ENCODE peak calls at places on chromosomes 5 and 9, in seven cellular contexts. T, V, C, R, J, X and M are unnamed samples. For H3K4me1, the result is how much of the 10 kb centered on the place peaks cover.

GRCh38 chr9:73039253-73039915 is 86.5 kb upstream of the ALDH1A1 start:
- DNase-seq in R (peak), X (no peak), T (peak), C (no peak), V (peak), J (peak), M (peak)

GRCh38 chr9:113631093-113631765 is 167.7 kb downstream of the RGS3 start:
- DNase-seq in T (no peak), J (peak), R (no peak), V (no peak), X (peak), C (no peak), M (no peak)

GRCh38 chr5:124277767-124278536 is 468.5 kb downstream of the ZNF608 start:
- DNase-seq in R (no peak), X (no peak), T (no peak), C (no peak), J (no peak), V (no peak), M (no peak)

GRCh38 chr9:8868632-8869031 is 1069.1 kb upstream of the DMAC1 start:
- DNase-seq in J (no peak), V (no peak), X (no peak), T (no peak), C (no peak), R (no peak), M (no peak)

GRCh38 chr5:32254987-32255900 is 57.5 kb downstream of the MTMR12 start:
- DNase-seq in C (no peak), J (no peak), V (no peak), R (peak), X (peak), T (no peak), M (no peak)

GRCh38 chr5:4720831-4721230 is 419.3 kb upstream of the ADAMTS16 start:
- DNase-seq in J (no peak), C (no peak), V (no peak), R (no peak), T (no peak), X (no peak), M (no peak)

GRCh38 chr9:114397219-114397847 is 9.6 kb upstream of the AKNA start:
- DNase-seq in R (no peak), V (no peak), X (no peak), J (no peak), C (no peak), T (no peak), M (no peak)

GRCh38 chr5:112983307-112983811 is 6.8 kb downstream of the DCP2 start:
- DNase-seq in V (no peak), T (no peak), X (no peak), C (no peak), J (no peak), R (no peak), M (no peak)

GRCh38 chr9:30575691-30576090 is 1808.8 kb upstream of the ACO1 start:
- DNase-seq in T (no peak), V (no peak), J (no peak), X (no peak), R (no peak), C (no peak), M (no peak)

GRCh38 chr5:42242210-42242609 is 181.0 kb upstream of the GHR start:
- DNase-seq in V (no peak), R (no peak), C (no peak), X (no peak), T (no peak), J (no peak), M (no peak)

GRCh38 chr5:90294604-90295003 is 115.0 kb downstream of the CETN3 start:
- DNase-seq in C (no peak), T (no peak), V (no peak), J (no peak), X (no peak), R (no peak), M (no peak)

GRCh38 chr9:86460211-86461002 is 106.2 kb upstream of the TUT7 start:
- DNase-seq in C (no peak), X (no peak), V (no peak), T (no peak), J (no peak), R (no peak), M (no peak)

GRCh38 chr5:158463971-158464370 is 605.0 kb upstream of the CLINT1 start:
- DNase-seq in X (no peak), C (no peak), R (no peak), J (peak), T (peak), V (no peak), M (no peak)

GRCh38 chr5:158634713-158635112 is 465.0 kb downstream of the EBF1 start:
- DNase-seq in J (peak), C (no peak), T (no peak), X (no peak), R (no peak), V (no peak), M (no peak)

GRCh38 chr9:105296889-105297288 is 52.4 kb downstream of the SLC44A1 start:
- DNase-seq in V (no peak), X (no peak), J (no peak), C (no peak), T (no peak), R (no peak), M (no peak)

GRCh38 chr9:134793281-134793680 is 87.3 kb upstream of the FCN2 start:
- DNase-seq in J (no peak), R (no peak), T (no peak), C (no peak), V (no peak), X (no peak), M (no peak)

GRCh38 chr9:127341152-127341551 is 55.8 kb upstream of the SLC2A8 start:
- DNase-seq in C (no peak), V (no peak), T (no peak), X (no peak), J (peak), R (peak), M (no peak)

GRCh38 chr9:137068539-137069507 is 1.5 kb downstream of the SAPCD2 start:
- DNase-seq in T (no peak), V (no peak), C (no peak), X (no peak), R (no peak), J (no peak), M (no peak)

GRCh38 chr9:137070906-137071275 is 534 bp upstream of the SAPCD2 start:
- DNase-seq in X (no peak), R (no peak), C (no peak), V (no peak), T (no peak), J (no peak), M (peak)

GRCh38 chr9:137069508-137070071 is 767 bp downstream of the SAPCD2 start:
- DNase-seq in J (no peak), C (no peak), X (no peak), R (no peak), V (no peak), T (no peak), M (no peak)

GRCh38 chr9:137071282-137071681 is 925 bp upstream of the SAPCD2 start:
- DNase-seq in X (no peak), V (no peak), R (no peak), C (no peak), T (no peak), J (no peak), M (no peak)

GRCh38 chr9:137070201-137070905 is at the start of gene SAPCD2:
- DNase-seq in C (peak), V (peak), J (peak), X (peak), T (peak), R (peak), M (peak)
- TF ChIP-seq POLR2A in C (no peak), V (peak), J (no peak), X (no peak), T (no peak), R (no peak), M (no peak)

GRCh38 chr5:151675225-151675955 is 11.3 kb downstream of the SPARC start:
- DNase-seq in J (peak), V (no peak), X (no peak), C (no peak), R (no peak), T (no peak), M (no peak)
- H3K4me1 ChIP-seq in J (half or more), V (under half), X (under half), C (half or more), R (half or more), T (half or more), M (half or more)

DNA sequence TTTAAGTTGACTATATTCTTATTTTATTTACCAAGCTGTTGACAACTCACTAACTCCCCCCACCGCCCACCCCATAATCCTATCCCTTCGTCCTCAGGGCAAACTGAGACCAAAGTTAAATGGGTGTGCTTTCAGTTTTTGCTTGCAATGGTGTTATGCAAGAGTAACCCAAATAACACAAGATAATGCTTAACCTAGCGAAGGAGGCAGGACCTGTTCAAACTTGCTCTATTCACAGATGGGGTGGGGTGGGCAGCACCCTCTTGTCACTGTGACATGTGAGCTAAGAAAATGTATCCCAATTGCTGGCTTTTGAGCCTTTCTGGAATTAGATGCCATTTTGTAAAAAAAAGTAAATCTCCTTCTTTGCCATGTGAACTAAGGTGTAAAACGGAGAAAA is 40.4 kb downstream of the GLIS3 start:
- DNase-seq in J (no peak), C (no peak), T (no peak), R (no peak), X (no peak), V (no peak), M (no peak)
- TF ChIP-seq POLR2A in J (no peak), C (no peak), T (no peak), R (no peak), X (no peak), V (no peak), M (no peak)

GRCh38 chr9:97990259-97990658 is 7.1 kb downstream of the ANP32B start:
- DNase-seq in J (no peak), T (no peak), C (no peak), V (no peak), R (no peak), X (no peak), M (no peak)
- H3K4me1 ChIP-seq in J (half or more), T (under half), C (half or more), V (under half), R (half or more), X (under half), M (under half)

GRCh38 chr9:35489313-35490154 is at the start of gene RUSC2:
- DNase-seq in J (peak), X (peak), C (peak), V (peak), R (peak), T (peak), M (peak)
- TF ChIP-seq POLR2A in J (peak), X (peak), C (no peak), V (peak), R (no peak), T (peak), M (peak)

GRCh38 chr5:167725741-167726140 is 565.7 kb upstream of the WWC1 start:
- DNase-seq in R (no peak), T (no peak), J (no peak), C (no peak), V (no peak), X (no peak), M (no peak)
- H3K4me1 ChIP-seq in R (under half), T (under half), J (under half), C (under half), V (under half), X (under half), M (under half)

GRCh38 chr5:168808217-168808616 is 229.0 kb upstream of the PANK3 start:
- DNase-seq in V (no peak), J (no peak), X (no peak), T (no peak), R (no peak), C (no peak), M (no peak)

GRCh38 chr5:168818586-168818985 is 239.4 kb upstream of the PANK3 start:
- DNase-seq in T (no peak), X (no peak), C (no peak), R (peak), J (no peak), V (no peak), M (peak)

GRCh38 chr5:168810641-168811040 is 231.5 kb upstream of the PANK3 start:
- DNase-seq in J (no peak), V (no peak), C (no peak), R (peak), X (no peak), T (no peak), M (no peak)

GRCh38 chr5:168809218-168809617 is 230.1 kb upstream of the PANK3 start:
- DNase-seq in J (no peak), V (no peak), T (no peak), C (no peak), X (no peak), R (no peak), M (no peak)

DNA sequence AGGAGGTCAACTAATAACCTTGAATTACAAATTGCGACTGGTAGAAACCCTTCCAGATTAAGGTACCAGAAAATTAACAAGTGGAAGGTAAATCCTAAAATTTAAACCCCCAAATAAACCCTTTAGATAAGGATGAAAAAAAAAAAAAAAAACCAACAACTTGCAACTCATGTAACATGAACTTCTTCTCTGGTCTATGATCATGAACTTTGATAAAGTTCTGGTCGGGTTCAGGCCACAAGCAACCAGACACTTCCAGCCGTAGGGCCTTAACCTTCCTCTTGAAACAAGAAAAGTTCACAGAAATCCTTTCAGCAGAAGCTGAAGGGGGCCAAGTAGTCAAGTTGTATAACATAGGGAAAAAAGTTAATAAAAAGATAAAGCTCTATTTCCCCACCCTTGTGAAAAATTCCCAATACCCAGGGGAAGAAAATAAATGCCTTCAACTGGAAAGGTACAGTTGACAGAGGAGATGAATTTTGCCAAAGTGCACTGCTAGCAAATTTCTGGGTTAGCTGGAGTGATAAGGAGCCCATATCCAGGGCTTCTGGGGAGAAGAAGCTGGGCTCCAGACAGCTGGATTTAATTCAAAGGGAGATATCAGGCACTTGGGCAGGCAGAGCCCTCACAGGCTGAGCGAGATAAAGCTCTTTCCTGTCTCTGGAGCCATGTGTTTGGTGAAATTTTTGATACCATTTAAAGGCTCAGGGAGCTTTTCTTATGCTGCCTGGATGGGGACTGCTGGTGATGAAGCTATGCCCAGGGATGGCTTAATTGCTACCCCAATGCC is 234.2 kb upstream of the PANK3 start:
- DNase-seq in C (no peak), X (no peak), R (no peak), J (no peak), V (no peak), T (no peak), M (peak)
- TF ChIP-seq POLR2A in C (no peak), X (no peak), R (no peak), J (no peak), V (no peak), T (no peak), M (no peak)

DNA sequence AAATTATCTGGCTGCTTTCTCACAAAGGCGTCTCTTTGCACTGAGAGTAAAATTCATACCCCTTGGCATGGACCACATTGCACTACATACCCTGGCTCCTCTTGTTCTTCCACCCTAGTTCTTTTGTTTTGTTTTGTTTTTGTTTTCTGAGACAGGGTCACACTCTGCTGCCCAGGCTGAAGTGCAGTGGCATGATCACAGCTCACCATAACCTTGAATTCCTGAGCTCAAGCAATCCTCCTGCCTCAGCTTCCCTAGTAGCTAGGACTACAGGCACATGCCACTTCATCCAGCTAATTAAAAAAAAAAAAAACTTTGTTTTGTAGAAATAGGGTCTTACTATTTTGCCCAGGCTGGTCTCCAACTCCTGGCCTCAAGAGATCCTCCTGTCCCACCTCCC is 51.4 kb downstream of the ARRDC3 start:
- DNase-seq in V (no peak), J (no peak), R (peak), C (no peak), T (no peak), X (no peak), M (no peak)
- H3K4me1 ChIP-seq in V (under half), J (under half), R (under half), C (under half), T (under half), X (under half), M (under half)

GRCh38 chr5:69166686-69167487 is at the start of gene CCNB1:
- DNase-seq in J (peak), T (peak), X (peak), R (peak), C (peak), V (peak), M (peak)
- TF ChIP-seq POLR2A in J (no peak), T (no peak), X (no peak), R (no peak), C (no peak), V (peak), M (no peak)

DNA sequence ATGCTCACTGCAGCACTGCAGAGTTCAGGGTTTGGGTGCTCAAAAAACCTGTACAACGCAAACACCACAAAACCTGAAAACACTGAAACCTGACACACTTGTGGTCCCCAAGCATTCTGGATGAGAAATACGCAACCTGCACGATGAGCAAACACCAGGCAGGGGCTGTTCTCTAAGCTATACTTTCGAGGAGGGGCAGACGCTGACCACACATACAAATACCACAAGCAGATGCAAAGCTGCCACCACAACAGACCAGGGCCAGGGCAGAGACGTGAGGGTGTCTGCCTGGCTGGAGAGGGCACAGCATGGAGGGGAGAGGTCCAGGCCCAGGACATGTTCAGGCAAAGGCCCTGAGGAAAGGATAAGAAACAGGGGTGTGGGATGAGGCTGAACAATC is 23.0 kb downstream of the BARHL1 start:
- DNase-seq in V (no peak), C (no peak), X (no peak), T (no peak), J (no peak), R (no peak), M (no peak)
- H3K4me1 ChIP-seq in V (under half), C (under half), X (under half), T (under half), J (under half), R (under half), M (under half)